ENCODE peak calls at places on chromosomes 13 and 19, in ten cellular contexts. One of them, this sample, is unnamed.

GRCh38 chr13:72255908-72256307 is 388.9 kb upstream of the DACH1 start:
- DNase-seq in astrocyte: peak
- DNase-seq in uterus: no peak
- DNase-seq in PC-3: peak
- DNase-seq in cardiac muscle cell: peak
- DNase-seq in heart right ventricle: no peak
- DNase-seq in HCT116: peak
- DNase-seq in heart left ventricle: no peak
- DNase-seq in pancreas: no peak
- DNase-seq in AG04450: no peak
- DNase-seq in this sample: no peak

GRCh38 chr13:44231786-44232516 is 141.7 kb upstream of the SERP2 start:
- DNase-seq in HCT116: peak
- DNase-seq in PC-3: peak
- DNase-seq in pancreas: peak
- DNase-seq in cardiac muscle cell: peak
- DNase-seq in heart left ventricle: no peak
- DNase-seq in uterus: peak
- DNase-seq in AG04450: peak
- DNase-seq in heart right ventricle: no peak
- DNase-seq in astrocyte: peak
- DNase-seq in this sample: peak

GRCh38 chr19:2500861-2501260 is 24.9 kb downstream of the GADD45B start:
- DNase-seq in heart left ventricle: no peak
- DNase-seq in cardiac muscle cell: no peak
- DNase-seq in pancreas: no peak
- DNase-seq in HCT116: no peak
- DNase-seq in uterus: peak
- DNase-seq in AG04450: no peak
- DNase-seq in heart right ventricle: no peak
- DNase-seq in astrocyte: no peak
- DNase-seq in PC-3: no peak
- DNase-seq in this sample: no peak

GRCh38 chr13:46373623-46374022 is 13.4 kb downstream of the RUBCNL start:
- DNase-seq in heart right ventricle: no peak
- DNase-seq in heart left ventricle: no peak
- DNase-seq in PC-3: no peak
- DNase-seq in uterus: no peak
- DNase-seq in pancreas: no peak
- DNase-seq in cardiac muscle cell: no peak
- DNase-seq in HCT116: no peak
- DNase-seq in astrocyte: no peak
- DNase-seq in AG04450: no peak
- DNase-seq in this sample: no peak

GRCh38 chr13:40371531-40372125 is 294.8 kb downstream of the FOXO1 start:
- DNase-seq in PC-3: no peak
- DNase-seq in cardiac muscle cell: no peak
- DNase-seq in uterus: no peak
- DNase-seq in HCT116: no peak
- DNase-seq in pancreas: no peak
- DNase-seq in heart left ventricle: no peak
- DNase-seq in astrocyte: no peak
- DNase-seq in AG04450: no peak
- DNase-seq in heart right ventricle: no peak
- DNase-seq in this sample: no peak

GRCh38 chr19:39405261-39405912 is 1.3 kb upstream of the ZFP36 start:
- DNase-seq in AG04450: no peak
- DNase-seq in heart right ventricle: peak
- DNase-seq in PC-3: no peak
- DNase-seq in HCT116: no peak
- DNase-seq in pancreas: no peak
- DNase-seq in astrocyte: no peak
- DNase-seq in cardiac muscle cell: no peak
- DNase-seq in heart left ventricle: no peak
- DNase-seq in uterus: no peak
- DNase-seq in this sample: no peak

GRCh38 chr19:16076958-16077611 is 790 bp downstream of the TPM4 start:
- DNase-seq in heart left ventricle: peak
- DNase-seq in AG04450: no peak
- DNase-seq in uterus: no peak
- DNase-seq in pancreas: peak
- DNase-seq in heart right ventricle: peak
- DNase-seq in HCT116: no peak
- DNase-seq in astrocyte: no peak
- DNase-seq in PC-3: no peak
- DNase-seq in cardiac muscle cell: peak
- DNase-seq in this sample: no peak

GRCh38 chr13:113115363-113116205 is 7.0 kb upstream of the F10 start:
- DNase-seq in uterus: peak
- DNase-seq in PC-3: no peak
- DNase-seq in HCT116: no peak
- DNase-seq in cardiac muscle cell: no peak
- DNase-seq in astrocyte: no peak
- DNase-seq in heart right ventricle: no peak
- DNase-seq in heart left ventricle: no peak
- DNase-seq in pancreas: no peak
- DNase-seq in AG04450: no peak
- DNase-seq in this sample: no peak

GRCh38 chr13:95784161-95784880 is 107.4 kb downstream of the DNAJC3 start:
- DNase-seq in AG04450: peak
- DNase-seq in PC-3: peak
- DNase-seq in HCT116: no peak
- DNase-seq in cardiac muscle cell: peak
- DNase-seq in heart left ventricle: no peak
- DNase-seq in uterus: no peak
- DNase-seq in astrocyte: peak
- DNase-seq in heart right ventricle: no peak
- DNase-seq in pancreas: no peak
- DNase-seq in this sample: no peak

GRCh38 chr19:12098040-12098439 is 33.5 kb downstream of the ZNF844 start:
- DNase-seq in heart right ventricle: no peak
- DNase-seq in uterus: no peak
- DNase-seq in pancreas: no peak
- DNase-seq in PC-3: no peak
- DNase-seq in cardiac muscle cell: no peak
- DNase-seq in heart left ventricle: no peak
- DNase-seq in HCT116: no peak
- DNase-seq in AG04450: no peak
- DNase-seq in astrocyte: no peak
- DNase-seq in this sample: no peak

GRCh38 chr19:12093777-12094176 is 29.2 kb downstream of the ZNF844 start:
- DNase-seq in uterus: no peak
- DNase-seq in PC-3: no peak
- DNase-seq in heart left ventricle: no peak
- DNase-seq in HCT116: no peak
- DNase-seq in heart right ventricle: no peak
- DNase-seq in astrocyte: no peak
- DNase-seq in cardiac muscle cell: no peak
- DNase-seq in pancreas: no peak
- DNase-seq in AG04450: no peak
- DNase-seq in this sample: no peak

GRCh38 chr19:12095111-12095790 is 30.7 kb downstream of the ZNF844 start:
- DNase-seq in HCT116: no peak
- DNase-seq in heart right ventricle: no peak
- DNase-seq in PC-3: no peak
- DNase-seq in uterus: no peak
- DNase-seq in AG04450: peak
- DNase-seq in heart left ventricle: no peak
- DNase-seq in pancreas: no peak
- DNase-seq in cardiac muscle cell: peak
- DNase-seq in astrocyte: no peak
- DNase-seq in this sample: no peak

GRCh38 chr19:12090807-12091206 is 26.3 kb downstream of the ZNF844 start:
- DNase-seq in heart left ventricle: peak
- DNase-seq in heart right ventricle: peak
- DNase-seq in AG04450: peak
- DNase-seq in astrocyte: peak
- DNase-seq in cardiac muscle cell: peak
- DNase-seq in uterus: peak
- DNase-seq in HCT116: no peak
- DNase-seq in PC-3: peak
- DNase-seq in pancreas: peak
- DNase-seq in this sample: peak

DNA sequence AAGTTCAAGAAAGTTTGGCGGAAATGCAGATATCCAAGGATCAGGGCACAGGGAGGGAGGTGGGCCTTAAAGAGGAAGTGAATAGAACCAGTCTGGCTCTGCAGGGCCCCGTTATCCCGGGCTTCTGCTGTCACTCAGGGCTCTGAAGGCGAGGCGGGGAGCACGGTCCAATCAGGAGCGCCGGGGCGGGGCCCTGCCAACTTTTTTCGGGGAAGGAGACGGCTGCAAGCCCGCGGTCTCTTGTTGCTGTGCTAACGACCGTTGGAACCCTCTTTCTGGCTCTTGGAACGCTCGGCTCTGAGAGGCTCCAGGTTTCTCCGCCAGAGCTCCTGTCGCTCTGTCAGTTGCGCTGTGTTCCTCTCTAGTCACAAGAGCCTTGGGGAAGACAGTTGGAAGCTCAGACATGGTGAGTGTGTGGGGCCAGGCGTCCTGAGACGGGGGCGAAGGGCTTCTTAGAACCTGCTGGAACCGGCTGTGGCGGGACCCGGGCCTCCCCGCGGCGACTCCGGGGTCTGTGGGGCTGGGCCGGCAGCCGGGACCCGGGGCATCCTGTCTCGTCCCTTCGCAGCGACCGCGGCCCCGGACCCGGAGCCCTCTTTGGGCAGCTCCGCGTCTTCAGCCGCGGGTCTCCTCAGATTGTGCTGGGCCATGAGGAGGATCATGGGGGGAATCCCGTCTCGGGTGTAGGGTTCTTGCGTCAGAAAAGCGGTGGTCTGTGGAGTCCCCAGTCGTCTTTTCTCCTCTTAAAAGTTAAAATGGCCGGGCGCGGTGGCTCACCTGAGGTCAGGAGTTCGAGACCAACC is 27.7 kb downstream of the ZNF844 start:
- DNase-seq in heart left ventricle: peak
- DNase-seq in pancreas: peak
- DNase-seq in AG04450: peak
- DNase-seq in heart right ventricle: peak
- DNase-seq in HCT116: no peak
- DNase-seq in uterus: peak
- DNase-seq in cardiac muscle cell: peak
- DNase-seq in astrocyte: peak
- DNase-seq in PC-3: peak
- DNase-seq in this sample: peak
- H3K27ac ChIP-seq in heart left ventricle: peak
- H3K27ac ChIP-seq in pancreas: peak
- H3K27ac ChIP-seq in AG04450: peak
- H3K27ac ChIP-seq in heart right ventricle: peak
- H3K27ac ChIP-seq in HCT116: no peak
- H3K27ac ChIP-seq in uterus: peak
- H3K27ac ChIP-seq in cardiac muscle cell: peak
- H3K27ac ChIP-seq in astrocyte: peak
- H3K27ac ChIP-seq in PC-3: no peak
- H3K27ac ChIP-seq in this sample: peak

GRCh38 chr19:35264281-35265125 is 4.3 kb upstream of the USF2 start:
- DNase-seq in astrocyte: no peak
- DNase-seq in AG04450: no peak
- DNase-seq in HCT116: no peak
- DNase-seq in heart right ventricle: no peak
- DNase-seq in heart left ventricle: no peak
- DNase-seq in PC-3: no peak
- DNase-seq in cardiac muscle cell: no peak
- DNase-seq in pancreas: peak
- DNase-seq in uterus: peak
- DNase-seq in this sample: no peak
- H3K27ac ChIP-seq in astrocyte: no peak
- H3K27ac ChIP-seq in AG04450: no peak
- H3K27ac ChIP-seq in HCT116: peak
- H3K27ac ChIP-seq in heart right ventricle: peak
- H3K27ac ChIP-seq in heart left ventricle: no peak
- H3K27ac ChIP-seq in PC-3: no peak
- H3K27ac ChIP-seq in cardiac muscle cell: peak
- H3K27ac ChIP-seq in pancreas: peak
- H3K27ac ChIP-seq in uterus: no peak
- H3K27ac ChIP-seq in this sample: no peak

DNA sequence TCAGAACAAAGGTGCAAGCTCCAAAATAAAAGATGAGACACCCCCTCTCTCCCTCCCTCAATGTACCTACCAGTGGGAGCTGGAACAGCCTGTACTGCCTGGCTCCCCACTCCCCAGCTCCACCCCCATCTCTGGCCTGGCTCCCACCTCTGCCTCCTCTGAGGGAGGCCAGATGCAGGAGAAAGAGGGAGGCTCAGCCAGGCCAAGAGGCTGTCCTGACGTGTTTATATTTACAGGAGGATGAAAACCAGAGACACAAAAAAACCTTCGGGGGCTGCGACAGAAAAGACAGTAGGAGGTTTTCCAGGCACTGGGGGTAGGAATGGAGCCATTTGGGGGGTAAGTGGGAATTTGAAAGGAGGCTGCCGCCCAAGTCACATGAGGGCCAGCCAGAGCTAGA is 19.7 kb downstream of the ARHGEF18 start:
- DNase-seq in AG04450: no peak
- DNase-seq in astrocyte: no peak
- DNase-seq in pancreas: no peak
- DNase-seq in HCT116: no peak
- DNase-seq in heart left ventricle: no peak
- DNase-seq in heart right ventricle: no peak
- DNase-seq in uterus: peak
- DNase-seq in cardiac muscle cell: peak
- DNase-seq in PC-3: no peak
- DNase-seq in this sample: no peak
- H3K27ac ChIP-seq in AG04450: no peak
- H3K27ac ChIP-seq in astrocyte: no peak
- H3K27ac ChIP-seq in pancreas: no peak
- H3K27ac ChIP-seq in HCT116: peak
- H3K27ac ChIP-seq in heart left ventricle: no peak
- H3K27ac ChIP-seq in heart right ventricle: no peak
- H3K27ac ChIP-seq in uterus: peak
- H3K27ac ChIP-seq in cardiac muscle cell: no peak
- H3K27ac ChIP-seq in PC-3: no peak
- H3K27ac ChIP-seq in this sample: no peak

DNA sequence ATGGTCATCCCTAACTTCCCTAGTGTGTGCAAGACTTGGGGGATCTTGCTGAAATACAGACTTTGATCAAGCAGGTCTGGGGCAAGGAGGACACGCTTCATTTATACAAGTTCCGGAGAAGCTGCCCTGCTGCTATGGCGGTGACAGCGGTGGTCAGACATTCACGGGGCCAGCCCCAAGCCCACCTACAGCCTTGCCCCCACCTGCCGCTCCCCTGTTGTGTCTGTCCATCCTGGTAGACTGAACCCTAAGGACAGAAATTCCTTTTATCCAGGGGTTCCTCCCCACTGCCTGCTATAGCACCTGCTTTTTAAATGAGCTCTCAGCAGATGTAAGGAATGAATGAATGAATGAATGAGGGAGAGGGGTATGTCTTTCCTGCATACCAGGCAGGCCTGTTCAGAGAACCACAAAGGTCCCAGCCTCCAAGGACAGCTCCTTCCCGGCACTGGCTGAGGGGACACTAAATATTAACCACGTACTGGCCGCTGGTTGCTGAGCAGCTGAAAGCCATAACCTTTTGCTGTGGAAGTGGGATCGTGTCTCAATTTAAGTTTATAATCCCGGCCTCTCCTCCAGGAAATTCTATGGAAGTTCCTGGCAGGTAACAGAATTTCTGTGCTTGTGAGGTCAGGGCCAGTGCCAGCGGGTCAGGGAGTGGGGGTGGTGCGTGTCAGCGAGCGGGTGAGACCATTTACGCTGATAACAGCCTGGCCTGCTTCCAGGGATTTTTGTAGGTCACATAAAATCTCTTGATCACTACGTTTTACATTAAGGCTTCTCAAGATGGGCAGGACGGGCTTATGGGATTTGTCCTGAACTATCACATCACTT is 27.1 kb downstream of the TSSK6 start:
- DNase-seq in HCT116: no peak
- DNase-seq in cardiac muscle cell: peak
- DNase-seq in PC-3: no peak
- DNase-seq in AG04450: no peak
- DNase-seq in astrocyte: no peak
- DNase-seq in heart right ventricle: peak
- DNase-seq in heart left ventricle: no peak
- DNase-seq in uterus: no peak
- DNase-seq in pancreas: no peak
- DNase-seq in this sample: no peak
- H3K27ac ChIP-seq in HCT116: peak
- H3K27ac ChIP-seq in cardiac muscle cell: peak
- H3K27ac ChIP-seq in PC-3: peak
- H3K27ac ChIP-seq in AG04450: peak
- H3K27ac ChIP-seq in astrocyte: peak
- H3K27ac ChIP-seq in heart right ventricle: peak
- H3K27ac ChIP-seq in heart left ventricle: peak
- H3K27ac ChIP-seq in uterus: peak
- H3K27ac ChIP-seq in pancreas: peak
- H3K27ac ChIP-seq in this sample: peak